ENCODE peak calls at places on chromosome 7, in eight cellular contexts. H, Q, P, B, N, J, U and C are unnamed samples.

GRCh38 chr7:15921576-15921975 is 235.1 kb upstream of the MEOX2 start:
- DNase-seq in H (no peak), Q (no peak), P (no peak), B (no peak), N (no peak), J (no peak), U (no peak), C (no peak)

GRCh38 chr7:121994625-121995410 is 121.9 kb downstream of the PTPRZ1 start:
- DNase-seq in H (peak), Q (peak), P (peak), B (peak), N (peak), J (peak), U (peak), C (no peak)

GRCh38 chr7:75809396-75809795 is 4.2 kb downstream of the CCL24 start:
- DNase-seq in H (no peak), Q (no peak), P (no peak), B (no peak), N (no peak), J (no peak), U (no peak), C (no peak)

GRCh38 chr7:39453743-39454355 is 112.4 kb upstream of the YAE1 start:
- DNase-seq in H (peak), Q (no peak), P (no peak), B (peak), N (peak), J (peak), U (no peak), C (peak)

GRCh38 chr7:138756591-138757222 is 41.1 kb upstream of the TMEM213 start:
- DNase-seq in H (no peak), Q (no peak), P (no peak), B (no peak), N (no peak), J (no peak), U (no peak), C (no peak)

GRCh38 chr7:20561908-20562307 is 53.6 kb upstream of the ABCB5 start:
- DNase-seq in H (no peak), Q (no peak), P (no peak), B (no peak), N (no peak), J (no peak), U (no peak), C (no peak)

GRCh38 chr7:72048420-72048819 is 363.7 kb downstream of the CALN1 start:
- DNase-seq in H (no peak), Q (no peak), P (peak), B (no peak), N (no peak), J (no peak), U (no peak), C (no peak)

GRCh38 chr7:108805808-108806397 is 236.2 kb downstream of the DNAJB9 start:
- DNase-seq in H (no peak), Q (no peak), P (no peak), B (peak), N (peak), J (peak), U (no peak), C (no peak)

GRCh38 chr7:131606346-131607290 is 50.2 kb upstream of the PODXL start:
- DNase-seq in H (no peak), Q (no peak), P (no peak), B (no peak), N (no peak), J (no peak), U (no peak), C (no peak)

GRCh38 chr7:81407094-81407493 is 362.8 kb downstream of the HGF start:
- DNase-seq in H (no peak), Q (no peak), P (no peak), B (no peak), N (no peak), J (no peak), U (no peak), C (no peak)
- TF ChIP-seq EP300 in H (no peak), Q (no peak), P (no peak), B (no peak), N (no peak), J (no peak), U (no peak), C (no peak)

GRCh38 chr7:74479066-74479781 is 25.5 kb downstream of the GTF2IRD1 start:
- DNase-seq in H (peak), Q (no peak), P (no peak), B (no peak), N (no peak), J (peak), U (peak), C (peak)
- H3K4me3 ChIP-seq in H (no peak), Q (peak), P (no peak), B (no peak), N (no peak), J (no peak), U (no peak), C (no peak)

GRCh38 chr7:73507556-73507955 is 14.5 kb downstream of the BAZ1B start:
- DNase-seq in H (no peak), Q (peak), P (no peak), B (no peak), N (no peak), J (no peak), U (no peak), C (no peak)
- H3K27ac ChIP-seq in H (no peak), Q (no peak), P (no peak), B (no peak), N (no peak), J (no peak), U (no peak), C (no peak)

GRCh38 chr7:28755255-28755654 is 202.9 kb downstream of the TRIL start:
- DNase-seq in H (no peak), Q (no peak), P (no peak), B (no peak), N (no peak), J (no peak), U (no peak), C (no peak)

GRCh38 chr7:28758186-28758585 is 199.9 kb downstream of the TRIL start:
- DNase-seq in H (no peak), Q (no peak), P (no peak), B (no peak), N (no peak), J (no peak), U (no peak), C (no peak)

GRCh38 chr7:28750981-28751380 is 207.1 kb downstream of the TRIL start:
- DNase-seq in H (no peak), Q (no peak), P (no peak), B (no peak), N (no peak), J (no peak), U (no peak), C (no peak)

GRCh38 chr7:28749673-28750072 is 208.5 kb downstream of the TRIL start:
- DNase-seq in H (no peak), Q (no peak), P (no peak), B (no peak), N (no peak), J (no peak), U (no peak), C (no peak)

GRCh38 chr7:28754027-28754426 is 204.1 kb downstream of the TRIL start:
- DNase-seq in H (no peak), Q (no peak), P (no peak), B (peak), N (no peak), J (no peak), U (no peak), C (no peak)
- TF ChIP-seq EP300 in H (no peak), Q (no peak), P (no peak), B (no peak), N (no peak), J (no peak), U (no peak), C (no peak)

DNA sequence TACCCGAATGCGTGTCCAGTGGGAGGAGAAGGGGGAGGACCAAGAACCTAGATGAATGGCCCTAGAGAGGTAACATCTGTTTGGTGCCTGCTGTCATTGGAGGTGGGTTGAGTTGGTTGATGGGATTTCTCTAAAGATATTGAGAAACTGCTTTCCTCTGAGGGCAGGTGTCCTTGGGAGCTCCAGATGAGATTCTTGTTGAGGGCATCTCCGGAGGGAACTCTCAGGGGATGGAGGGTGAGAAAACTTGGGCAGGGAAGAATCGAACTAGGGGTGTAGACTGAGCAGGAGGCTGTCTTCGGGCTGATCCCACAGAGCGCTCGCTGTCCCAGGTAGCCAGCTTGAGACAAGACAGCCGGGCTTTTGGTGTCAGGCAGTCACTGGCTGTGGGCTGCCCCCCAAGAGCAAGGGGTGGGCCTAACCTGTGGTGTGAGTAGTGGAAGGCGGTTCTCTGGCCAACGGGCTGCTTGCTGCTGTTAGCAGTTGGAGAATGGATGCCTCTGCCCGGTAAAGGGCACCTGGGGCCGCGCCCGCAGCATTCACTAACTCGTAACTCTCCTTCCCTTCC is 3.7 kb downstream of the IRF5 start:
- DNase-seq in H (no peak), Q (peak), P (no peak), B (no peak), N (no peak), J (peak), U (no peak), C (no peak)
- H3K4me3 ChIP-seq in H (no peak), Q (no peak), P (no peak), B (no peak), N (no peak), J (no peak), U (no peak), C (peak)

GRCh38 chr7:44580945-44581344 is 1.1 kb downstream of the TMED4 start:
- DNase-seq in H (no peak), Q (no peak), P (no peak), B (no peak), N (no peak), J (no peak), U (no peak), C (no peak)
- H3K27ac ChIP-seq in H (peak), Q (peak), P (peak), B (peak), N (peak), J (no peak), U (no peak), C (peak)

DNA sequence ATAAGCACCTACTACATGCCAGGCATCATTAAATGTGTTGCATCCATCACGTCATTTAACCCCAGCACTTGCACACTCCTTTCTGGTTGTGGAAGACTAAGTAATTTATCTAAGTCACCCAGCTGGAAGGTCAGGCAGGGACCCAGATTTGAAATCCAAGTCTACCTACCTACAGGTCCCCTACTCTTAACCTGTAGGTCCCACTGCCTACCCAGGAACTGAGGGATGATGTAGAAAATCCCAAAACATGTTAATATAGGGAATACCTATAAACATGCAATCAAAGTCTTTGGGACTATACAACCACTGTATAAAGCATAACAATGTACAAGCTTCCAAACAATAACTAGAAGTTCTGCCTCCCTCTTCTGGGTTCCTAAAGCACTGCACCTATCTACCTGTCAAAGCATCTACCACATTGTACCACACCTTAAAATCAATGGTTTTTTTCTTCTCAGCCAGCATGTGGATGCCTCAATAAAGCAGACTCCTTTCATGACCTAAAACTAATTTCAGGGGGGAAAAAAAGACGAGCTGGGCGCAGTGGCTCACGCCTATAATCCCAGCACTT is 5.6 kb downstream of the IL6 start:
- DNase-seq in H (no peak), Q (no peak), P (no peak), B (no peak), N (no peak), J (no peak), U (no peak), C (no peak)
- TF ChIP-seq EP300 in H (no peak), Q (no peak), P (no peak), B (no peak), N (no peak), J (no peak), U (no peak), C (no peak)